ENCODE peak calls at places on chromosome 22, in eight cellular contexts. P is AG09309; R is kidney glomerular epithelial cell; S is substantia nigra; K is T-helper 1 cell; I is left lobe of liver; A is activated CD4-positive, alpha-beta T cell treated with anti-CD3 and anti-CD28 coated beads, Interleukin-2, amount 10 ng/mL, durations not matched to agents 7 days and 5 days; D is brain microvascular endothelial cell. C is an unnamed sample.

GRCh38 chr22:25402501-25403283 is 161.8 kb upstream of the GRK3 start:
- DNase-seq in A (no peak), I (peak; percentile 93), P (no peak), D (no peak), R (peak; percentile 26), K (no peak), S (no peak), C (no peak)

GRCh38 chr22:38957046-38957770 is at the start of gene APOBEC3A:
- DNase-seq in P (no peak), R (no peak), D (no peak), S (no peak), A (no peak), K (no peak), I (no peak), C (no peak)

GRCh38 chr22:17217179-17217578 is 2.1 kb downstream of the ADA2 start:
- DNase-seq in A (peak; percentile 54), R (no peak), I (no peak), P (no peak), K (no peak), S (no peak), D (no peak), C (peak; percentile 8)

GRCh38 chr22:23803001-23803819 is 16.4 kb downstream of the SMARCB1 start:
- DNase-seq in I (peak; percentile 83), S (no peak), R (no peak), P (no peak), K (no peak), A (no peak), D (no peak), C (no peak)

GRCh38 chr22:26846645-26847044 is 189.3 kb downstream of the MIAT start:
- DNase-seq in D (peak; percentile 69), K (no peak), I (no peak), R (peak; percentile 62), A (no peak), S (no peak), P (no peak), C (no peak)

GRCh38 chr22:37260939-37261338 is 16.9 kb upstream of the RAC2 start:
- DNase-seq in A (peak; percentile 69), K (no peak), D (peak; percentile 37), P (no peak), I (no peak), R (peak; percentile 58), S (no peak), C (peak; percentile 41)

GRCh38 chr22:48496987-48497650 is 1330.6 kb downstream of the BRD1 start:
- DNase-seq in A (no peak), K (no peak), P (no peak), I (no peak), S (no peak), R (no peak), D (no peak), C (no peak)

GRCh38 chr22:48340727-48341709 is 1486.7 kb downstream of the BRD1 start:
- DNase-seq in P (no peak), I (no peak), S (no peak), R (no peak), D (no peak), K (no peak), A (no peak), C (no peak)

GRCh38 chr22:23534201-23534850 is 45.8 kb downstream of the IGLL1 start:
- DNase-seq in I (no peak), D (no peak), S (no peak), K (no peak), P (no peak), A (no peak), R (no peak), C (no peak)

GRCh38 chr22:46547883-46548244 is 10.4 kb upstream of the CELSR1 start:
- DNase-seq in D (peak; percentile 81), S (no peak), P (peak; percentile 70), K (no peak), A (no peak), R (peak; percentile 48), I (peak; percentile 87), C (no peak)

GRCh38 chr22:26904483-26904882 is 247.1 kb downstream of the MIAT start:
- DNase-seq in P (no peak), S (no peak), R (no peak), I (no peak), A (no peak), D (no peak), K (no peak), C (no peak)

GRCh38 chr22:30432520-30432919 is 7.0 kb downstream of the MTFP1 start:
- DNase-seq in D (no peak), I (peak; percentile 78), P (no peak), R (no peak), A (no peak), S (no peak), K (no peak), C (no peak)

GRCh38 chr22:44181912-44182590 is 1.3 kb downstream of the PARVG start:
- DNase-seq in S (no peak), P (no peak), I (no peak), K (no peak), A (peak; percentile 36), R (no peak), D (no peak), C (peak; percentile 10)

GRCh38 chr22:42644422-42645340 is 4.3 kb upstream of the ATP5MGL start:
- DNase-seq in R (no peak), K (no peak), I (no peak), A (no peak), S (no peak), P (no peak), D (no peak), C (no peak)

GRCh38 chr22:23070418-23071162 is at the start of gene GNAZ:
- DNase-seq in P (no peak), R (no peak), S (no peak), D (no peak), K (no peak), A (no peak), I (no peak), C (no peak)

GRCh38 chr22:19139001-19139356 is 5.5 kb downstream of the ESS2 start:
- DNase-seq in I (no peak), R (no peak), S (no peak), D (no peak), K (no peak), P (no peak), A (no peak), C (no peak)

GRCh38 chr22:45831394-45831793 is 145.6 kb downstream of the WNT7B start:
- DNase-seq in R (no peak), P (no peak), D (peak; percentile 13), I (no peak), S (no peak), K (no peak), A (no peak), C (no peak)

GRCh38 chr22:41780714-41781507 is 19.6 kb upstream of the CCDC134 start:
- DNase-seq in D (peak; percentile 42), A (peak; percentile 97), S (no peak), K (peak; percentile 81), I (no peak), P (no peak), R (no peak), C (peak; percentile 90)

GRCh38 chr22:27772370-27773235 is 29.0 kb downstream of the MN1 start:
- DNase-seq in R (no peak), D (no peak), S (no peak), P (no peak), I (no peak), K (no peak), A (no peak), C (no peak)

GRCh38 chr22:25898707-25899365 is 156.8 kb downstream of the MYO18B start:
- DNase-seq in K (no peak), I (no peak), P (no peak), D (no peak), R (no peak), A (no peak), S (no peak), C (no peak)

GRCh38 chr22:22682807-22683667 is 38.6 kb downstream of the GGTLC2 start:
- DNase-seq in A (no peak), I (no peak), D (peak; percentile 16), P (no peak), S (no peak), K (no peak), R (peak; percentile 67), C (no peak)

GRCh38 chr22:45684169-45684568 is 12.5 kb downstream of the ATXN10 start:
- DNase-seq in A (no peak), R (no peak), D (peak; percentile 55), K (no peak), P (no peak), S (no peak), I (no peak), C (no peak)

GRCh38 chr22:28920757-28921584 is 37.6 kb downstream of the ZNRF3 start:
- DNase-seq in R (no peak), D (no peak), K (no peak), I (no peak), P (no peak), A (no peak), S (no peak), C (no peak)

GRCh38 chr22:37309221-37310074 is 27.1 kb downstream of the CYTH4 start:
- DNase-seq in I (no peak), R (peak; percentile 28), A (peak; percentile 77), S (no peak), P (no peak), K (no peak), D (no peak), C (peak; percentile 30)

GRCh38 chr22:39502789-39503464 is 837 bp downstream of the MIEF1 start:
- DNase-seq in P (no peak), I (no peak), D (no peak), R (no peak), A (no peak), K (no peak), S (no peak), C (no peak)

GRCh38 chr22:25210831-25211230 is 8.6 kb upstream of the CRYBB2 start:
- DNase-seq in A (no peak), S (no peak), D (no peak), R (no peak), K (no peak), P (no peak), I (no peak), C (no peak)

GRCh38 chr22:20211997-20212753 is 55.9 kb downstream of the RTN4R start:
- DNase-seq in R (no peak), I (peak; percentile 92), D (peak; percentile 28), K (no peak), A (no peak), P (no peak), S (no peak), C (no peak)

GRCh38 chr22:23684561-23685031 is 6.2 kb upstream of the RGL4 start:
- DNase-seq in R (no peak), K (no peak), D (peak; percentile 7), I (no peak), P (no peak), S (no peak), A (no peak), C (no peak)

GRCh38 chr22:19819209-19819910 is 35.3 kb downstream of the GNB1L start:
- DNase-seq in S (no peak), A (no peak), K (no peak), D (no peak), R (no peak), I (peak; percentile 42), P (no peak), C (no peak)

GRCh38 chr22:20738394-20739089 is 35.4 kb upstream of the SERPIND1 start:
- DNase-seq in K (no peak), D (no peak), P (no peak), R (no peak), A (no peak), S (no peak), I (peak; percentile 59), C (no peak)

GRCh38 chr22:17965538-17966402 is 58.6 kb downstream of the MICAL3 start:
- DNase-seq in R (no peak), D (no peak), P (no peak), A (no peak), K (no peak), I (no peak), S (no peak), C (no peak)

GRCh38 chr22:30356392-30357230 is at the start of the genes CCDC157 and SF3A1:
- DNase-seq in K (peak; percentile 71), S (peak; percentile 74), R (peak; percentile 78), D (peak; percentile 89), I (peak; percentile 88), A (peak; percentile 89), P (peak; percentile 71), C (peak; percentile 77)

GRCh38 chr22:28771195-28771791 is 1.2 kb upstream of the CCDC117 start:
- DNase-seq in P (no peak), S (no peak), R (no peak), D (no peak), I (peak; percentile 74), K (no peak), A (no peak), C (no peak)

GRCh38 chr22:48758905-48759875 is 1068.5 kb downstream of the BRD1 start:
- DNase-seq in R (no peak), K (no peak), A (no peak), D (no peak), S (no peak), P (no peak), I (peak; percentile 39), C (no peak)